ENCODE peak calls at places on chromosomes 1 and 21, in seven cellular contexts. D is ascending aorta, P is NB4, H is right cardiac atrium, Y is SK-N-SH, M is Karpas-422, O is kidney epithelial cell. B is an unnamed sample.

GRCh38 chr1:55195523-55196233 is 19.5 kb downstream of the USP24 start:
- DNase-seq in D (no peak), P (peak; percentile 80), H (no peak), Y (no peak), M (no peak), O (no peak), B (peak; percentile 83)

GRCh38 chr1:173426057-173426456 is 51.1 kb upstream of the PRDX6 start:
- DNase-seq in D (no peak), P (no peak), H (no peak), Y (no peak), M (no peak), O (no peak), B (no peak)

GRCh38 chr1:37437058-37437457 is 37.3 kb upstream of the ZC3H12A start:
- DNase-seq in D (no peak), P (no peak), H (no peak), Y (no peak), M (no peak), O (no peak), B (no peak)

GRCh38 chr21:41730399-41730798 is 36.5 kb downstream of the RIPK4 start:
- DNase-seq in D (no peak), P (no peak), H (no peak), Y (no peak), M (no peak), O (no peak), B (no peak)

GRCh38 chr1:183622013-183622412 is 13.6 kb downstream of the ARPC5 start:
- DNase-seq in D (no peak), P (peak; percentile 13), H (no peak), Y (no peak), M (no peak), O (no peak), B (no peak)

GRCh38 chr1:202861420-202862121 is 27.4 kb downstream of the RABIF start:
- DNase-seq in D (peak; percentile 95), P (peak; percentile 95), H (peak; percentile 97), Y (peak; percentile 98), M (no peak), O (peak; percentile 61), B (peak; percentile 87)

GRCh38 chr1:209413062-209413461 is 170.5 kb upstream of the CAMK1G start:
- DNase-seq in D (peak; percentile 13), P (no peak), H (no peak), Y (no peak), M (no peak), O (no peak), B (no peak)

GRCh38 chr1:22611530-22611947 is 24.9 kb upstream of the C1QA start:
- DNase-seq in D (no peak), P (peak; percentile 76), H (peak; percentile 84), Y (no peak), M (peak; percentile 71), O (peak; percentile 32), B (peak; percentile 76)

GRCh38 chr1:53381790-53382401 is 54.0 kb upstream of the LRP8 start:
- DNase-seq in D (no peak), P (no peak), H (no peak), Y (no peak), M (no peak), O (peak; percentile 44), B (peak; percentile 21)

DNA sequence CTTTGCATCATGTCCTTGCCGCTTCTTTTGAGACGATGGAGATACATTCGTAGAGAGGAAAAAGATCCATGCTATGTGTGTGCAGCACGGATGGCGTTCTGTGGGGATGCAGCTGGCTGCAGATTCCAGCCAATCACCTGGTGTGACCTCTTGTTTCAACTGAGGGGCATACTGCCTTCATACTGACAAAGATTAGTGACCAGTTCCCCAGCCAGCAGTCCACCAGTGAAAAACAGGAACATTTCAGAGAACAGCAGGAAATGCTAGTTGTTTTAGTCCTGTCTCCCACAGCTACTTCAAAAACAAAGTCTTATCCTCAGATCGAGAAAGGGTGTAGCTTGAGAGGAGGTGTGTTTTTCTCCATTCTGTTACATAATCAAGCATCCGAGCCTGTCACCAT is 255.7 kb upstream of the FMN2 start:
- DNase-seq in D (no peak), P (no peak), H (no peak), Y (no peak), M (no peak), O (no peak), B (no peak)
- H3K4me3 ChIP-seq in D (no peak overlapping the region), P (no peak overlapping the region), H (no peak overlapping the region), Y (no peak overlapping the region), M (no peak overlapping the region), O (no peak overlapping the region), B (no peak overlapping the region)

GRCh38 chr1:168531605-168532345 is 12.0 kb downstream of the XCL2 start:
- DNase-seq in D (no peak), P (no peak), H (no peak), Y (peak; percentile 6), M (no peak), O (peak; percentile 59), B (no peak)

DNA sequence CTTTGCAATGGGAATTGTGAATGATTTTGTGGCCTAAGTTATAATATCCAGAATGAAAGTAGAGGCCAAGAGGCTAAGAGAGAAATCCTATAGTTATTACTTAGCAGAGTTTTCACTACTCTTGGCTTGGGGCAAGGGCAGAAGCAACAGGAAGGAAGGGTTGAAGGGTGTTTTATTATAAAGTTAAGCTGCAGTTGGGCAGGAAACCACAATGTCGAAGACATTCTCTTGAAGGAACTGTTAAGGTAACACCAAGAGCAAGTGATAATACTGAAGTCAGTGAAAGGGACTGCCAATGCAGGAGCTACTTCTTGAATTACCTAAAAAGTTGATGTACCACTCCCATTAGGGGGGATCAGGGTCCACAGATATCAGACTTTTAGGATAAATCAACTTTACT is 8.3 kb downstream of the XCL2 start:
- DNase-seq in D (no peak), P (peak; percentile 91), H (no peak), Y (no peak), M (no peak), O (no peak), B (no peak)
- H3K4me3 ChIP-seq in D (no peak overlapping the region), P (peak overlapping the region; percentile 17), H (no peak overlapping the region), Y (no peak overlapping the region), M (no peak overlapping the region), O (no peak overlapping the region), B (no peak overlapping the region)

DNA sequence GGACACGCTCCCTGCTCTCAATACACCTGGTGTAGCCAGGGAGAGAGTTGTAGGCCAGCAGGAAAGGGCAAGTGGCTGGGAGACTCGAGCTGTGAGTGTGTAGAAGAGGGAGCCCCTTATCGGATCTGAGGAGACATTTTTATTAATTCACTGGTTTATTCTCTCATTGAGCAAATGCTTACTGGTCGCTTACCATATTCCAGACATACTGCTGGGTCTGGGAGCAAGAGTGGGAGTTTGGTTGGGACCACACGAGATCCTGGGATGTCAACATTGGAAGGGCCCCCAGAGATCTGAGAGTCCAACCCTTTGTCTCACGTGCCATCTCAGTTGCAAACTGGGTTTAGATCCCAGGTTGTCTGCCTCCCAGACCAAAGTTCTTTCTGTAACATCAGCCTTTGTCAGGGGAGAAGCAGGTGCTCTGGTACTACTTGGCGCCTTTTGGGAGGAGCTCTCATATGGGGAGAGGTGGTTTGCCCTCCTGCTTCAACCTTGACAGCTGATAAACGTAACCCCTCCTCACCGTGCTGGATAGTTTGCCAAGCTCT is 680 bp downstream of the TMEM222 start:
- DNase-seq in D (no peak), P (no peak), H (peak; percentile 24), Y (no peak), M (no peak), O (no peak), B (no peak)
- H3K4me3 ChIP-seq in D (peak overlapping the region; percentile 97), P (peak overlapping the region; percentile 81), H (peak overlapping the region; percentile 69), Y (peak overlapping the region; percentile 95), M (peak overlapping the region; percentile 96), O (peak overlapping the region; percentile 98), B (peak overlapping the region; percentile 100)

GRCh38 chr21:31720739-31721138 is 11.2 kb downstream of the SCAF4 start:
- DNase-seq in D (no peak), P (no peak), H (no peak), Y (no peak), M (no peak), O (no peak), B (no peak)

GRCh38 chr21:31720330-31720729 is 11.6 kb downstream of the SCAF4 start:
- DNase-seq in D (no peak), P (no peak), H (no peak), Y (no peak), M (no peak), O (no peak), B (no peak)

GRCh38 chr21:31725202-31725840 is 6.6 kb downstream of the SCAF4 start:
- DNase-seq in D (no peak), P (no peak), H (no peak), Y (no peak), M (no peak), O (no peak), B (no peak)

GRCh38 chr21:31724552-31724951 is 7.4 kb downstream of the SCAF4 start:
- DNase-seq in D (no peak), P (no peak), H (no peak), Y (no peak), M (no peak), O (no peak), B (no peak)

DNA sequence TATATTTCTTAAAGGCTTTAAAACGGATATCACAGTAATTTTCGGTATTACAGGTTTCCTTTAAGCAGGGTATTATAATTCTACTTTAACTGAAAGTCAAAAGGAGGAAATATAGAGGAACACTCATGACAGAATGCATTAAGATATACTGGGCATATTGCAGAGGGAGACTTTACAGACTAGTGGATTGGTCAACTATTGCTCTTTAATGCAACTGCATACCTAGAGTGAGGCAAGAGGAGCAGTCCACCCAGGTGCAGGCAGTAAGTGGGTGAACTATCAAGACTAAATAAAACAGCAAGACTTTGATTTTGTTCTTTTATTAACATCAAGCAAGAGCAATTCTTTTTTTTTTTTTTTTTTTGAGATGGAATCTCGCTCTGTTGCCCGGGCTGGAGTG is 10.5 kb downstream of the SCAF4 start:
- DNase-seq in D (no peak), P (no peak), H (no peak), Y (no peak), M (no peak), O (no peak), B (no peak)
- H3K4me3 ChIP-seq in D (no peak overlapping the region), P (no peak overlapping the region), H (no peak overlapping the region), Y (no peak overlapping the region), M (no peak overlapping the region), O (no peak overlapping the region), B (no peak overlapping the region)

GRCh38 chr1:220734571-220735326 is 13.4 kb upstream of the MTARC2 start:
- DNase-seq in D (no peak), P (no peak), H (no peak), Y (no peak), M (no peak), O (peak; percentile 48), B (peak; percentile 77)
- H3K4me3 ChIP-seq in D (no peak overlapping the region), P (no peak overlapping the region), H (no peak overlapping the region), Y (no peak overlapping the region), M (no peak overlapping the region), O (no peak overlapping the region), B (no peak overlapping the region)

GRCh38 chr1:78143152-78143551 is 97.4 kb downstream of the GIPC2 start:
- DNase-seq in D (no peak), P (peak; percentile 24), H (no peak), Y (no peak), M (no peak), O (no peak), B (no peak)
- H3K4me3 ChIP-seq in D (no peak overlapping the region), P (no peak overlapping the region), H (no peak overlapping the region), Y (no peak overlapping the region), M (no peak overlapping the region), O (no peak overlapping the region), B (no peak overlapping the region)